ENCODE peak calls at places on chromosomes 12 and 14, in five cellular contexts. M is GM06990; S is stimulated activated CD8-positive, alpha-beta memory T cell treated with anti-CD3 and anti-CD28 coated beads, Interleukin-15, amount 100 ng/mL, for 24 hours; C is endothelial cell of umbilical vein; B is EL. Z is an unnamed sample.
A peak's percentile ranks its signal among the peaks of the same experiment; 100 is the strongest.

GRCh38 chr12:121626087-121626852 is at the start of gene ORAI1:
- DNase-seq in M (peak; percentile 95), S (peak; percentile 96), C (peak; percentile 94), B (peak; percentile 95), Z (peak; percentile 100)

GRCh38 chr14:77067632-77068514 is 30.2 kb upstream of the CIPC start:
- DNase-seq in M (peak; percentile 48), S (no peak), C (peak; percentile 61), B (peak; percentile 63), Z (peak; percentile 83)

GRCh38 chr14:73723411-73723798 is 9.2 kb upstream of the PNMA1 start:
- DNase-seq in M (no peak), S (no peak), C (no peak), B (no peak), Z (no peak)

GRCh38 chr14:93906341-93907329 is 20.5 kb upstream of the FAM181A start:
- DNase-seq in M (no peak), S (peak; percentile 25), C (no peak), B (peak; percentile 59), Z (peak; percentile 81)

GRCh38 chr12:59649203-59649602 is 53.4 kb downstream of the SLC16A7 start:
- DNase-seq in M (no peak), S (no peak), C (no peak), B (no peak), Z (no peak)

GRCh38 chr12:124829008-124829707 is 34.5 kb downstream of the SCARB1 start:
- DNase-seq in M (no peak), S (no peak), C (no peak), B (peak; percentile 97), Z (no peak)

GRCh38 chr14:102469261-102469660 is 40.3 kb downstream of the ANKRD9 start:
- DNase-seq in M (no peak), S (no peak), C (no peak), B (no peak), Z (no peak)

GRCh38 chr14:104267895-104268294 is 129.5 kb downstream of the KIF26A start:
- DNase-seq in M (no peak), S (no peak), C (no peak), B (no peak), Z (no peak)

GRCh38 chr12:119259483-119259882 is 75.0 kb upstream of the CCDC60 start:
- DNase-seq in M (peak; percentile 13), S (no peak), C (no peak), B (no peak), Z (no peak)

GRCh38 chr14:85131523-85131922 is 398.4 kb upstream of the FLRT2 start:
- DNase-seq in M (no peak), S (no peak), C (no peak), B (no peak), Z (no peak)

GRCh38 chr12:6550294-6551062 is 5.4 kb downstream of the IFFO1 start:
- DNase-seq in M (no peak), S (no peak), C (no peak), B (no peak), Z (no peak)

GRCh38 chr12:120257041-120257821 is 8.3 kb downstream of the PXN start:
- DNase-seq in M (no peak), S (no peak), C (peak; percentile 98), B (peak; percentile 91), Z (peak; percentile 39)

GRCh38 chr12:1519642-1520041 is 74.7 kb downstream of the FBXL14 start:
- DNase-seq in M (no peak), S (no peak), C (no peak), B (no peak), Z (no peak)